ENCODE peak calls at places on chromosomes 3 and 15, in four cellular contexts. G is AG04450, T is PC-3, B is HS-27A. N is an unnamed sample.

GRCh38 chr15:89417206-89417725 is 79.1 kb downstream of the RHCG start:
- DNase-seq in G (no peak), T (no peak), B (no peak), N (no peak)

GRCh38 chr15:63977102-63977501 is 69.2 kb downstream of the DAPK2 start:
- DNase-seq in G (no peak), T (no peak), B (no peak), N (no peak)

GRCh38 chr3:3629911-3630310 is 169.3 kb upstream of the LRRN1 start:
- DNase-seq in G (no peak), T (no peak), B (no peak), N (no peak)

GRCh38 chr3:32120480-32120879 is 14.1 kb downstream of the GPD1L start:
- DNase-seq in G (no peak), T (no peak), B (no peak), N (no peak)

GRCh38 chr3:62098646-62099365 is 274.5 kb downstream of the FEZF2 start:
- DNase-seq in G (no peak), T (no peak), B (no peak), N (no peak)

GRCh38 chr3:6260551-6261191 is 600.2 kb upstream of the GRM7 start:
- DNase-seq in G (no peak), T (no peak), B (no peak), N (no peak)

GRCh38 chr3:58568572-58569286 is 8.5 kb downstream of the FAM107A start:
- DNase-seq in G (peak), T (peak), B (no peak), N (peak)

GRCh38 chr15:88700716-88701115 is 61.9 kb downstream of the ISG20 start:
- DNase-seq in G (no peak), T (no peak), B (no peak), N (no peak)

GRCh38 chr3:42749753-42750231 is 23.3 kb downstream of the CCDC13 start:
- DNase-seq in G (no peak), T (peak), B (no peak), N (peak)

GRCh38 chr15:83380682-83381081 is 66.5 kb upstream of the SH3GL3 start:
- DNase-seq in G (no peak), T (peak), B (peak), N (peak)

GRCh38 chr3:184354121-184354728 is 7.2 kb downstream of the CLCN2 start:
- DNase-seq in G (no peak), T (peak), B (no peak), N (peak)

GRCh38 chr15:64825081-64825430 is 391 bp downstream of the PIF1 start:
- DNase-seq in G (no peak), T (no peak), B (no peak), N (no peak)

GRCh38 chr15:46461416-46461815 is 826.6 kb downstream of the SQOR start:
- DNase-seq in G (no peak), T (no peak), B (no peak), N (no peak)

GRCh38 chr3:11601446-11602241 is 42.1 kb downstream of the VGLL4 start:
- DNase-seq in G (no peak), T (peak), B (no peak), N (no peak)

GRCh38 chr3:69161587-69162196 is 39.3 kb upstream of the LMOD3 start:
- DNase-seq in G (peak), T (peak), B (no peak), N (no peak)

GRCh38 chr15:40150163-40150925 is 10.5 kb upstream of the BUB1B start:
- DNase-seq in G (no peak), T (peak), B (peak), N (peak)

GRCh38 chr3:187403768-187404270 is 35.6 kb downstream of the RTP4 start:
- DNase-seq in G (peak), T (peak), B (peak), N (no peak)

N was measured in head of caudate nucleus.